ENCODE peak calls at places on chromosomes 1 and 21, in five cellular contexts. K, Y, H, Z and N are unnamed samples.
A peak's percentile ranks its signal among the peaks of the same experiment; 100 is the strongest.

GRCh38 chr1:226974544-226975258 is 34.6 kb downstream of the COQ8A start:
- DNase-seq in K (no peak), Y (no peak), H (no peak), Z (peak; percentile 33), N (no peak)

GRCh38 chr1:19511117-19511516 is 25.8 kb upstream of the CAPZB start:
- DNase-seq in K (no peak), Y (no peak), H (no peak), Z (no peak), N (no peak)

GRCh38 chr1:224510880-224511645 is 76.5 kb upstream of the WDR26 start:
- DNase-seq in K (no peak), Y (no peak), H (peak; percentile 53), Z (peak; percentile 62), N (no peak)

GRCh38 chr1:231385118-231385748 is 36.9 kb downstream of the EGLN1 start:
- DNase-seq in K (no peak), Y (no peak), H (no peak), Z (no peak), N (no peak)

GRCh38 chr1:89475269-89475668 is 49.4 kb upstream of the LRRC8B start:
- DNase-seq in K (no peak), Y (no peak), H (no peak), Z (no peak), N (no peak)

GRCh38 chr1:150987928-150988327 is 5.8 kb downstream of the ANXA9 start:
- DNase-seq in K (no peak), Y (no peak), H (no peak), Z (no peak), N (no peak)

GRCh38 chr1:28078680-28079626 is 9.5 kb downstream of the EYA3 start:
- DNase-seq in K (no peak), Y (no peak), H (peak; percentile 45), Z (peak; percentile 81), N (peak; percentile 79)

GRCh38 chr1:57824535-57824934 is 400.7 kb upstream of the DAB1 start:
- DNase-seq in K (no peak), Y (no peak), H (no peak), Z (no peak), N (no peak)

GRCh38 chr1:203362561-203363055 is 11.7 kb upstream of the FMOD start:
- DNase-seq in K (no peak), Y (no peak), H (no peak), Z (no peak), N (no peak)

GRCh38 chr21:34967509-34968289 is 81.4 kb downstream of the RUNX1 start:
- DNase-seq in K (no peak), Y (no peak), H (no peak), Z (no peak), N (no peak)

GRCh38 chr1:63721531-63722189 is 52.2 kb upstream of the ROR1 start:
- DNase-seq in K (no peak), Y (no peak), H (no peak), Z (peak; percentile 38), N (no peak)

GRCh38 chr21:28605138-28605537 is 387.5 kb downstream of the LTN1 start:
- DNase-seq in K (no peak), Y (no peak), H (no peak), Z (no peak), N (no peak)

GRCh38 chr1:38831753-38832734 is 27.5 kb downstream of the RRAGC start:
- DNase-seq in K (no peak), Y (no peak), H (no peak), Z (no peak), N (no peak)

GRCh38 chr1:109314805-109315204 is 8.0 kb upstream of the MYBPHL start:
- DNase-seq in K (no peak), Y (no peak), H (peak; percentile 27), Z (peak; percentile 29), N (no peak)

GRCh38 chr1:93631626-93632365 is 49.8 kb downstream of the BCAR3 start:
- DNase-seq in K (no peak), Y (no peak), H (no peak), Z (peak; percentile 37), N (no peak)

GRCh38 chr1:119715542-119715941 is 3.8 kb downstream of the PHGDH start:
- DNase-seq in K (no peak), Y (no peak), H (no peak), Z (peak; percentile 29), N (no peak)

GRCh38 chr1:91635763-91636162 is 135.1 kb downstream of the CDC7 start:
- DNase-seq in K (no peak), Y (no peak), H (no peak), Z (no peak), N (no peak)

GRCh38 chr21:16330340-16331319 is 600.8 kb downstream of the USP25 start:
- DNase-seq in K (peak; percentile 81), Y (no peak), H (peak; percentile 77), Z (peak; percentile 88), N (peak; percentile 47)

GRCh38 chr1:40431385-40431784 is 18.9 kb upstream of the ZFP69B start:
- DNase-seq in K (no peak), Y (no peak), H (no peak), Z (no peak), N (no peak)

GRCh38 chr1:75310067-75310466 is 175.9 kb downstream of the LHX8 start:
- DNase-seq in K (no peak), Y (no peak), H (peak; percentile 36), Z (no peak), N (no peak)

GRCh38 chr1:65255088-65256050 is 54.0 kb upstream of the DNAJC6 start:
- DNase-seq in K (peak; percentile 75), Y (no peak), H (no peak), Z (no peak), N (no peak)

GRCh38 chr1:161089251-161089924 is at the start of gene NECTIN4:
- DNase-seq in K (no peak), Y (no peak), H (no peak), Z (no peak), N (no peak)
- H3K4me3 ChIP-seq in K (no peak within 1 kb of the TSS), Y (no peak within 1 kb of the TSS), H (no peak within 1 kb of the TSS), Z (no peak within 1 kb of the TSS), N (no peak within 1 kb of the TSS)

GRCh38 chr1:55071477-55071876 is 32.1 kb downstream of the PCSK9 start:
- DNase-seq in K (peak; percentile 76), Y (no peak), H (peak; percentile 39), Z (peak; percentile 73), N (peak; percentile 13)
- TF ChIP-seq CTCF in K (peak; percentile 62), Y (no peak), H (peak; percentile 73), Z (peak; percentile 69), N (peak; percentile 53)

GRCh38 chr1:232629250-232630046 is 485 bp downstream of the SIPA1L2 start:
- DNase-seq in K (peak; percentile 76), Y (no peak), H (no peak), Z (peak; percentile 35), N (no peak)

GRCh38 chr1:232630047-232630893 is at the start of gene SIPA1L2:
- DNase-seq in K (peak; percentile 98), Y (peak; percentile 90), H (peak; percentile 65), Z (peak; percentile 95), N (no peak)

GRCh38 chr1:232627171-232627570 is 2.8 kb downstream of the SIPA1L2 start:
- DNase-seq in K (no peak), Y (no peak), H (no peak), Z (no peak), N (no peak)

GRCh38 chr1:232627645-232628334 is 2.1 kb downstream of the SIPA1L2 start:
- DNase-seq in K (peak; percentile 60), Y (no peak), H (peak; percentile 27), Z (peak; percentile 25), N (no peak)

DNA sequence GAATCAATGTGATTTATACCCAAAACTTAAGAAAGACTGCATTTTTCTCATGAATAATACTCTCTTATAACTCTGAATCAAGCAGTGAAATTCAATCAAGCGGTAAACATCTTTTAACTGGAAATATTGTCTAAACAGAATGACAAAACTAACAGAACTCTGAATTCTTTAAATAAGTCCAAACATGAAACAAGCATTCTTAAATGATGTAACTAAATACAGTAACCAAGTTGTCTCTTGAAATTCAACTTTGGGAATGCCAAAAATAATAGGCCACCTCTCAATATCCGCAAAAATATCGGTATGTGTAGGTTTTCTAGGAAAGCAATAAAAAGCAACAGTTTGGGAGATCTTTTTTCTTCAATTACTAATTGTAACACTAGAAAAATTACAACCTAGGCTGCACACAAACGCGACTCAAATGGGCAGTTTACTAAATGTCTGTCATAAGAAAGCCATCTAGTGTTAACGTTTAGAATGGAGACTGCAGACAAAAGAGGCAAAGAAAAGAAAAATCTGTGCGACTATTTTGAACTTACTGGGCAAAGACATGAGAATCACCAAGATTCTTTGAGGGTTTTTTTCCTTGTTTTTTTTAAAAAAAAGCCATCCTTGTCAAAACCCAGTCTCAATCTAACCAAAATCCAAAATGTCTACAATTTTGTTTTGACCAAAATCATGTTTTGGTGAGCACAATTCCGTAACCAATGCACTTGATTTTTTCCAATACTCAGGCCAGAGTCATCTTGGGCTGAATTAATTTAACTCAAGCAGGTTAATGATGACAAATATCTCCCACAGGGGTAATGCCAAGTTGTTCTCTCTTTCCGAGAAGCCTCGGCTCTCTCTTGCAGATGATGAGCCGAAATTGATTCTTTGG is 1.4 kb downstream of the SIPA1L2 start:
- DNase-seq in K (peak; percentile 27), Y (no peak), H (peak; percentile 29), Z (peak; percentile 67), N (no peak)
- H3K4me3 ChIP-seq in K (peak overlapping the region; percentile 87), Y (peak overlapping the region; percentile 95), H (peak overlapping the region; percentile 50), Z (peak overlapping the region; percentile 75), N (peak overlapping the region; percentile 74)

GRCh38 chr1:43874716-43875115 is 58.9 kb upstream of the ARTN start:
- DNase-seq in K (no peak), Y (no peak), H (no peak), Z (no peak), N (no peak)
- TF ChIP-seq CTCF in K (no peak), Y (no peak), H (no peak), Z (no peak), N (no peak)